ENCODE peak calls at places on chromosomes 11 and 22, in four cellular contexts. C is activated T-helper 9 cell treated with anti-CD3 and anti-CD28 coated beads, Interleukin-2, amount 50 U/mL, for 16 hours; B is AG04449; S is NCI-H774. Q is an unnamed sample.

GRCh38 chr11:128565881-128566280 is 21.5 kb downstream of the ETS1 start:
- DNase-seq in B (no peak), C (no peak), S (no peak), Q (no peak)

GRCh38 chr11:74791333-74792100 is 42.9 kb downstream of the RNF169 start:
- DNase-seq in C (no peak), B (no peak), S (no peak), Q (no peak)

GRCh38 chr11:18705651-18706281 is 7.2 kb downstream of the TMEM86A start:
- DNase-seq in S (no peak), B (no peak), C (no peak), Q (no peak)

GRCh38 chr11:2159536-2160413 is 1.2 kb downstream of the INS start:
- DNase-seq in C (no peak), S (no peak), B (no peak), Q (no peak)

GRCh38 chr11:22554221-22554620 is 71.4 kb downstream of the FANCF start:
- DNase-seq in B (no peak), C (no peak), S (no peak), Q (no peak)

GRCh38 chr22:36902143-36902911 is 11.1 kb upstream of the CSF2RB start:
- DNase-seq in S (no peak), B (no peak), C (no peak), Q (no peak)

GRCh38 chr22:23481369-23481768 is 98.7 kb downstream of the IGLL1 start:
- DNase-seq in C (no peak), B (no peak), S (no peak), Q (no peak)

GRCh38 chr11:76629133-76629852 is 41.3 kb downstream of the LRRC32 start:
- DNase-seq in C (no peak), B (no peak), S (no peak), Q (no peak)

GRCh38 chr22:30282616-30283046 is 6.7 kb downstream of the CASTOR1 start:
- DNase-seq in C (no peak), S (no peak), B (no peak), Q (no peak)

GRCh38 chr11:2432171-2432621 is 12.1 kb downstream of the TRPM5 start:
- DNase-seq in S (no peak), C (no peak), B (no peak), Q (no peak)

GRCh38 chr11:80383655-80384054 is 942.8 kb upstream of the TENM4 start:
- DNase-seq in C (no peak), B (no peak), S (no peak), Q (no peak)

GRCh38 chr11:32098142-32098903 is 7.4 kb downstream of the RCN1 start:
- DNase-seq in B (no peak), C (no peak), S (no peak), Q (no peak)